ENCODE peak calls at places on chromosomes 11 and 22, in seven cellular contexts. T, P, C, V, U, X and F are unnamed samples.

GRCh38 chr11:116162086-116162485 is 610.7 kb downstream of the BUD13 start:
- DNase-seq in T (no peak), P (no peak), C (no peak), V (no peak), U (no peak), X (no peak), F (no peak)

GRCh38 chr22:48756146-48757111 is 1071.2 kb downstream of the BRD1 start:
- DNase-seq in T (peak), P (no peak), C (no peak), V (peak), U (peak), X (no peak), F (no peak)

GRCh38 chr11:83819936-83820549 is 533.9 kb upstream of the CCDC90B start:
- DNase-seq in T (no peak), P (peak), C (peak), V (no peak), U (no peak), X (peak), F (no peak)

GRCh38 chr11:19073454-19074415 is 13.2 kb upstream of the MRGPRX2 start:
- DNase-seq in T (no peak), P (no peak), C (no peak), V (no peak), U (no peak), X (no peak), F (no peak)

GRCh38 chr11:117219001-117219400 is 12.9 kb downstream of the PCSK7 start:
- DNase-seq in T (peak), P (no peak), C (no peak), V (no peak), U (no peak), X (no peak), F (no peak)

GRCh38 chr11:57482782-57483569 is 22.6 kb downstream of the RTN4RL2 start:
- DNase-seq in T (no peak), P (no peak), C (peak), V (peak), U (peak), X (no peak), F (no peak)

GRCh38 chr22:27349456-27349855 is 452.1 kb downstream of the MN1 start:
- DNase-seq in T (no peak), P (no peak), C (no peak), V (no peak), U (no peak), X (no peak), F (no peak)

GRCh38 chr11:107859459-107860239 is 1.1 kb upstream of the SLC35F2 start:
- DNase-seq in T (peak), P (no peak), C (peak), V (no peak), U (peak), X (peak), F (peak)

GRCh38 chr22:31575190-31575589 is 78.9 kb downstream of the SFI1 start:
- DNase-seq in T (no peak), P (no peak), C (no peak), V (no peak), U (no peak), X (no peak), F (no peak)

GRCh38 chr22:21095773-21096107 is 50.0 kb downstream of the LRRC74B start:
- DNase-seq in T (no peak), P (no peak), C (no peak), V (no peak), U (no peak), X (no peak), F (no peak)

GRCh38 chr11:133956650-133957633 is at the start of gene IGSF9B:
- DNase-seq in T (peak), P (no peak), C (peak), V (peak), U (peak), X (no peak), F (peak)

GRCh38 chr11:67448220-67448609 is 4.3 kb downstream of the GPR152 start:
- DNase-seq in T (no peak), P (no peak), C (no peak), V (no peak), U (no peak), X (no peak), F (no peak)

GRCh38 chr11:106331163-106331562 is 253.7 kb downstream of the AASDHPPT start:
- DNase-seq in T (no peak), P (no peak), C (peak), V (no peak), U (no peak), X (no peak), F (no peak)

GRCh38 chr11:60251485-60252207 is 8.7 kb upstream of the MS4A4E start:
- DNase-seq in T (no peak), P (peak), C (peak), V (peak), U (peak), X (no peak), F (no peak)

GRCh38 chr11:134362192-134362901 is 30.6 kb downstream of the GLB1L2 start:
- DNase-seq in T (no peak), P (no peak), C (no peak), V (no peak), U (no peak), X (no peak), F (no peak)

GRCh38 chr22:21937821-21938070 is 14.9 kb downstream of the PPM1F start:
- DNase-seq in T (no peak), P (peak), C (no peak), V (no peak), U (no peak), X (no peak), F (no peak)

GRCh38 chr11:64745219-64745522 is 1.2 kb upstream of the RASGRP2 start:
- DNase-seq in T (peak), P (no peak), C (no peak), V (no peak), U (peak), X (no peak), F (no peak)

GRCh38 chr22:48581821-48582469 is 1245.7 kb downstream of the BRD1 start:
- DNase-seq in T (no peak), P (no peak), C (no peak), V (no peak), U (no peak), X (no peak), F (no peak)

GRCh38 chr11:112238041-112238440 is 11.8 kb downstream of the PTS start:
- DNase-seq in T (no peak), P (no peak), C (no peak), V (no peak), U (no peak), X (no peak), F (no peak)

GRCh38 chr22:26322179-26322905 is 106.7 kb upstream of the ASPHD2 start:
- DNase-seq in T (no peak), P (peak), C (peak), V (no peak), U (no peak), X (peak), F (no peak)

GRCh38 chr11:133413726-133414125 is 118.6 kb downstream of the OPCML start:
- DNase-seq in T (no peak), P (no peak), C (no peak), V (no peak), U (no peak), X (no peak), F (no peak)

GRCh38 chr11:3162410-3163240 is 2.5 kb downstream of the OSBPL5 start:
- DNase-seq in T (no peak), P (no peak), C (no peak), V (no peak), U (no peak), X (no peak), F (peak)

GRCh38 chr11:119085523-119085878 is 820 bp downstream of the HMBS start:
- DNase-seq in T (no peak), P (no peak), C (peak), V (no peak), U (no peak), X (peak), F (no peak)

GRCh38 chr11:117144477-117145392 is 648 bp downstream of the PAFAH1B2 start:
- DNase-seq in T (peak), P (peak), C (peak), V (no peak), U (peak), X (peak), F (peak)

GRCh38 chr22:43944670-43945430 is 10.4 kb upstream of the SAMM50 start:
- DNase-seq in T (no peak), P (no peak), C (no peak), V (no peak), U (no peak), X (no peak), F (no peak)

GRCh38 chr22:47165998-47166397 is 403.5 kb downstream of the TBC1D22A start:
- DNase-seq in T (no peak), P (no peak), C (no peak), V (no peak), U (no peak), X (no peak), F (no peak)

GRCh38 chr11:70716986-70717775 is 318.9 kb downstream of the CTTN start:
- DNase-seq in T (no peak), P (no peak), C (no peak), V (no peak), U (no peak), X (no peak), F (no peak)

GRCh38 chr11:93605638-93606037 is 55.8 kb upstream of the CEP295 start:
- DNase-seq in T (no peak), P (no peak), C (no peak), V (no peak), U (no peak), X (no peak), F (no peak)

GRCh38 chr11:103953797-103954495 is 82.5 kb upstream of the DDI1 start:
- DNase-seq in T (no peak), P (no peak), C (no peak), V (no peak), U (no peak), X (no peak), F (no peak)

GRCh38 chr11:7462706-7463105 is 22.6 kb upstream of the OLFML1 start:
- DNase-seq in T (no peak), P (no peak), C (no peak), V (no peak), U (no peak), X (no peak), F (no peak)

GRCh38 chr11:8267831-8268529 is 4.3 kb upstream of the LMO1 start:
- DNase-seq in T (no peak), P (no peak), C (no peak), V (no peak), U (no peak), X (no peak), F (peak)

GRCh38 chr22:39240841-39241631 is 3.7 kb downstream of the PDGFB start:
- DNase-seq in T (peak), P (no peak), C (no peak), V (no peak), U (no peak), X (peak), F (no peak)

GRCh38 chr11:2940930-2941821 is 12.0 kb upstream of the PHLDA2 start:
- DNase-seq in T (peak), P (no peak), C (peak), V (no peak), U (no peak), X (peak), F (no peak)

GRCh38 chr11:86101493-86101892 is 32.6 kb upstream of the PICALM start:
- DNase-seq in T (no peak), P (no peak), C (peak), V (no peak), U (no peak), X (peak), F (no peak)

GRCh38 chr11:10305262-10305963 is 540 bp downstream of the ADM start:
- DNase-seq in T (no peak), P (no peak), C (peak), V (no peak), U (no peak), X (no peak), F (no peak)

GRCh38 chr22:20054034-20054427 is 26.0 kb upstream of the DGCR8 start:
- DNase-seq in T (no peak), P (no peak), C (no peak), V (no peak), U (no peak), X (no peak), F (no peak)